ENCODE peak calls at places on chromosomes 12 and 14, in nine cellular contexts. One of them, this sample, is unnamed.

GRCh38 chr12:79373896-79374499 is 316.8 kb downstream of the PAWR start:
- DNase-seq in GM12878: no peak
- DNase-seq in K562: peak
- DNase-seq in WTC11: peak
- DNase-seq in HepG2: peak
- DNase-seq in A549: peak
- DNase-seq in endothelial cell of umbilical vein: peak
- DNase-seq in HCT116: no peak
- DNase-seq in H1: no peak
- DNase-seq in this sample: peak

GRCh38 chr12:62794218-62794583 is 140.7 kb downstream of the PPM1H start:
- DNase-seq in GM12878: no peak
- DNase-seq in K562: no peak
- DNase-seq in WTC11: no peak
- DNase-seq in HepG2: no peak
- DNase-seq in A549: no peak
- DNase-seq in endothelial cell of umbilical vein: no peak
- DNase-seq in HCT116: no peak
- DNase-seq in H1: no peak
- DNase-seq in this sample: no peak

GRCh38 chr12:123013185-123014095 is 33.0 kb downstream of the ARL6IP4 start:
- DNase-seq in GM12878: no peak
- DNase-seq in K562: no peak
- DNase-seq in WTC11: no peak
- DNase-seq in HepG2: no peak
- DNase-seq in A549: no peak
- DNase-seq in endothelial cell of umbilical vein: no peak
- DNase-seq in HCT116: no peak
- DNase-seq in H1: no peak
- DNase-seq in this sample: no peak

GRCh38 chr12:124804011-124804621 is 59.5 kb downstream of the SCARB1 start:
- DNase-seq in GM12878: no peak
- DNase-seq in K562: peak
- DNase-seq in WTC11: peak
- DNase-seq in HepG2: peak
- DNase-seq in A549: peak
- DNase-seq in endothelial cell of umbilical vein: peak
- DNase-seq in HCT116: peak
- DNase-seq in H1: no peak
- DNase-seq in this sample: peak

GRCh38 chr14:92462568-92462967 is 51.0 kb upstream of the RIN3 start:
- DNase-seq in GM12878: no peak
- DNase-seq in K562: no peak
- DNase-seq in WTC11: no peak
- DNase-seq in HepG2: no peak
- DNase-seq in A549: no peak
- DNase-seq in endothelial cell of umbilical vein: no peak
- DNase-seq in HCT116: no peak
- DNase-seq in H1: no peak
- DNase-seq in this sample: no peak

GRCh38 chr14:29710015-29710414 is 217.6 kb downstream of the PRKD1 start:
- DNase-seq in GM12878: no peak
- DNase-seq in K562: no peak
- DNase-seq in WTC11: no peak
- DNase-seq in HepG2: no peak
- DNase-seq in A549: no peak
- DNase-seq in endothelial cell of umbilical vein: peak
- DNase-seq in HCT116: no peak
- DNase-seq in H1: no peak
- DNase-seq in this sample: no peak

GRCh38 chr14:60972295-60972694 is 8.6 kb downstream of the TRMT5 start:
- DNase-seq in GM12878: no peak
- DNase-seq in K562: no peak
- DNase-seq in WTC11: no peak
- DNase-seq in HepG2: no peak
- DNase-seq in A549: no peak
- DNase-seq in endothelial cell of umbilical vein: no peak
- DNase-seq in HCT116: no peak
- DNase-seq in H1: no peak
- DNase-seq in this sample: no peak

GRCh38 chr12:49637401-49637800 is 14.0 kb downstream of the PRPF40B start:
- DNase-seq in GM12878: no peak
- DNase-seq in K562: peak
- DNase-seq in WTC11: no peak
- DNase-seq in HepG2: no peak
- DNase-seq in A549: no peak
- DNase-seq in endothelial cell of umbilical vein: peak
- DNase-seq in HCT116: no peak
- DNase-seq in H1: no peak
- DNase-seq in this sample: no peak

GRCh38 chr12:82474798-82475184 is 116.5 kb downstream of the METTL25 start:
- DNase-seq in GM12878: no peak
- DNase-seq in K562: no peak
- DNase-seq in WTC11: no peak
- DNase-seq in HepG2: no peak
- DNase-seq in A549: no peak
- DNase-seq in endothelial cell of umbilical vein: peak
- DNase-seq in HCT116: no peak
- DNase-seq in H1: no peak
- DNase-seq in this sample: no peak

GRCh38 chr12:104181313-104181712 is 34.3 kb upstream of the TXNRD1 start:
- DNase-seq in GM12878: no peak
- DNase-seq in K562: no peak
- DNase-seq in WTC11: no peak
- DNase-seq in HepG2: no peak
- DNase-seq in A549: no peak
- DNase-seq in endothelial cell of umbilical vein: no peak
- DNase-seq in HCT116: no peak
- DNase-seq in H1: no peak
- DNase-seq in this sample: no peak

GRCh38 chr14:55388160-55388559 is 23.5 kb downstream of the ATG14 start:
- DNase-seq in GM12878: no peak
- DNase-seq in K562: no peak
- DNase-seq in WTC11: no peak
- DNase-seq in HepG2: no peak
- DNase-seq in A549: no peak
- DNase-seq in endothelial cell of umbilical vein: no peak
- DNase-seq in HCT116: no peak
- DNase-seq in H1: no peak
- DNase-seq in this sample: no peak

GRCh38 chr14:64707661-64708060 is 3.4 kb downstream of the PLEKHG3 start:
- DNase-seq in GM12878: no peak
- DNase-seq in K562: no peak
- DNase-seq in WTC11: no peak
- DNase-seq in HepG2: peak
- DNase-seq in A549: peak
- DNase-seq in endothelial cell of umbilical vein: no peak
- DNase-seq in HCT116: peak
- DNase-seq in H1: no peak
- DNase-seq in this sample: peak

GRCh38 chr12:6980740-6981139 is 10.0 kb downstream of the EMG1 start:
- DNase-seq in GM12878: no peak
- DNase-seq in K562: no peak
- DNase-seq in WTC11: no peak
- DNase-seq in HepG2: peak
- DNase-seq in A549: no peak
- DNase-seq in endothelial cell of umbilical vein: no peak
- DNase-seq in HCT116: no peak
- DNase-seq in H1: no peak
- DNase-seq in this sample: no peak

GRCh38 chr12:92290016-92290685 is 144.5 kb upstream of the BTG1 start:
- DNase-seq in GM12878: no peak
- DNase-seq in K562: no peak
- DNase-seq in WTC11: no peak
- DNase-seq in HepG2: no peak
- DNase-seq in A549: no peak
- DNase-seq in endothelial cell of umbilical vein: peak
- DNase-seq in HCT116: no peak
- DNase-seq in H1: no peak
- DNase-seq in this sample: no peak
- TF ChIP-seq MAX in GM12878: no peak
- TF ChIP-seq MAX in K562: no peak
- TF ChIP-seq MAX in WTC11: no peak
- TF ChIP-seq MAX in HepG2: no peak
- TF ChIP-seq MAX in A549: no peak
- TF ChIP-seq MAX in endothelial cell of umbilical vein: no peak
- TF ChIP-seq MAX in HCT116: no peak
- TF ChIP-seq MAX in H1: no peak
- TF ChIP-seq MAX in this sample: no peak

GRCh38 chr14:53003776-53004175 is 52.9 kb upstream of the FERMT2 start:
- DNase-seq in GM12878: no peak
- DNase-seq in K562: peak
- DNase-seq in WTC11: no peak
- DNase-seq in HepG2: no peak
- DNase-seq in A549: no peak
- DNase-seq in endothelial cell of umbilical vein: no peak
- DNase-seq in HCT116: no peak
- DNase-seq in H1: no peak
- DNase-seq in this sample: no peak

GRCh38 chr14:53011053-53011462 is 60.2 kb upstream of the FERMT2 start:
- DNase-seq in GM12878: no peak
- DNase-seq in K562: no peak
- DNase-seq in WTC11: peak
- DNase-seq in HepG2: peak
- DNase-seq in A549: peak
- DNase-seq in endothelial cell of umbilical vein: no peak
- DNase-seq in HCT116: peak
- DNase-seq in H1: peak
- DNase-seq in this sample: no peak

GRCh38 chr14:53010193-53010592 is 59.3 kb upstream of the FERMT2 start:
- DNase-seq in GM12878: no peak
- DNase-seq in K562: no peak
- DNase-seq in WTC11: no peak
- DNase-seq in HepG2: no peak
- DNase-seq in A549: no peak
- DNase-seq in endothelial cell of umbilical vein: no peak
- DNase-seq in HCT116: no peak
- DNase-seq in H1: no peak
- DNase-seq in this sample: no peak

GRCh38 chr14:53004976-53005375 is 54.1 kb upstream of the FERMT2 start:
- DNase-seq in GM12878: no peak
- DNase-seq in K562: no peak
- DNase-seq in WTC11: no peak
- DNase-seq in HepG2: no peak
- DNase-seq in A549: no peak
- DNase-seq in endothelial cell of umbilical vein: no peak
- DNase-seq in HCT116: no peak
- DNase-seq in H1: no peak
- DNase-seq in this sample: no peak

DNA sequence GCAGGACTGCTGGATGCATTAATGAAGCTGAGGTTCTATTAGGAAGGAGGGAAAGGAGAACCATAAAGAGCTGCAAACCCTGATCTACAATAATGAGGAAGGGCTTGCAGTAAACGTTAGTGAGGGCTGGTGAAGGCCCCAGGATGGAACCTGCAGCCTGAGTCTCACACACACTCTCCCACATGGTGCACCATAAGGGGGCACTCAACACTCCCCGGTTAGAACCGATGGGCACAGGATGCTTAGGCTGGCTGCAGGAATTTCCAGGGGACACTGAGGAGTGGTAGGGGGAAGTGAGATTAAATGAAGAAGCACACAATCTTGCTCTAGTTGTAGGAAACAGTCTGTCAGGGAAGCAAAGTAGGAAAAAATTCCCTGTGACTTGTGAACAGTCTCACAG is 56.1 kb upstream of the FERMT2 start:
- DNase-seq in GM12878: no peak
- DNase-seq in K562: no peak
- DNase-seq in WTC11: no peak
- DNase-seq in HepG2: no peak
- DNase-seq in A549: no peak
- DNase-seq in endothelial cell of umbilical vein: no peak
- DNase-seq in HCT116: no peak
- DNase-seq in H1: no peak
- DNase-seq in this sample: no peak
- TF ChIP-seq CTCF in GM12878: no peak
- TF ChIP-seq CTCF in K562: no peak
- TF ChIP-seq CTCF in WTC11: no peak
- TF ChIP-seq CTCF in HepG2: no peak
- TF ChIP-seq CTCF in A549: no peak
- TF ChIP-seq CTCF in endothelial cell of umbilical vein: no peak
- TF ChIP-seq CTCF in HCT116: no peak
- TF ChIP-seq CTCF in H1: peak
- TF ChIP-seq CTCF in this sample: peak

DNA sequence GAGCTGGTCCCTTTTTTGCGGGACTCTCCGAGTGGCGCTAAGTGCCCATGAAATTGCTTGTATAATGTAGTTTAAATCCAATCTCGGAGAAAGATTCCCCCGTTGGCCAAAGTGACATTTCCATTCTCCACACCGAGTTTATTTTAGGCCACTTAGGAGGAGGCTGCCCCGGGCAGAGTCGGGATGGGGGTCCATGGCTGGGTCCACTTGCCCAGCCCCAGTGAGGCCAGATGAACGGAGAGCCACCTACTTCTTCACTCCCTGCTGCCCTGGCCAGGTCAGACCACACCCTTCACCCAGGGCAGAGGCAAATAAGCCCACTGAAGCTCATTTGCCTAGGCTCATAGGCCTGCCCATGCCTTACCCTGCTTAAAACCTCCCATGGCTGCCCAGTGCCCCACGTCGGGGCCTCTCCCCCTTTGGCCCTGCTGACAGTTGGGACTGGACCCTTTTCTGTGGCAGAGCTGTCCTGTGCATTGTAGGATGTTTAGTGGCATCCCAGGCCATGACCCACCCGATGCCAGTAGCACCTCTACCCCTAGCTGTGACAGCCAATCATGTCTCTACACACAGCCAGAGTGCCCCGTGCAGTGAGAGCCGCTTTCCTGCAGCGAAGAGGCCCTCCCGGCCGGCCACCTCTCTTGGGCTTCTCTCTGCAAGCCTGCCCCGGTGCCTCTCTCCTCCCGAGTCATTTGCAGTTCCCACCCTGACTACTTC is 51.3 kb downstream of the FAM222A start:
- DNase-seq in GM12878: no peak
- DNase-seq in K562: no peak
- DNase-seq in WTC11: no peak
- DNase-seq in HepG2: no peak
- DNase-seq in A549: no peak
- DNase-seq in endothelial cell of umbilical vein: no peak
- DNase-seq in HCT116: no peak
- DNase-seq in H1: no peak
- DNase-seq in this sample: no peak
- TF ChIP-seq MAX in GM12878: no peak
- TF ChIP-seq MAX in K562: no peak
- TF ChIP-seq MAX in WTC11: no peak
- TF ChIP-seq MAX in HepG2: no peak
- TF ChIP-seq MAX in A549: no peak
- TF ChIP-seq MAX in endothelial cell of umbilical vein: no peak
- TF ChIP-seq MAX in HCT116: no peak
- TF ChIP-seq MAX in H1: no peak
- TF ChIP-seq MAX in this sample: no peak

DNA sequence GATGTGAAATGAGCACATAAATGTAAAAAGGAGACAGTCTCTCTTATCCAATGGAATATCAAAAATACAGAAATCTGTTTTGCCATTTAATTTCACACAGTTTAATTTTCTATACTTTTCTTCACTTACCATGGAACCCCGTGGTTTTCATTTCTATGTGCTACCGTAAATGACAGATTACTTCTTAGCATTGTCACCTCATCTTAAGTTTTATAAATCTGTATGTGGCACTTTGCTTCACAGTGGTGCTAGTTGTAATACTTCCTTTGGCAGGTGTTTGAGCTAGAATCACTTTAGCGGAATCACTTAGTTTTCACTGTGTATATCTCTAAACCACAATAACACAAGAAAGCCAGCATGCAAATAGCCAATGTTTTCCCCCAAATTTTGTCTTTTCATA is 781.9 kb upstream of the MGAT4C start:
- DNase-seq in GM12878: no peak
- DNase-seq in K562: no peak
- DNase-seq in WTC11: no peak
- DNase-seq in HepG2: no peak
- DNase-seq in A549: no peak
- DNase-seq in endothelial cell of umbilical vein: no peak
- DNase-seq in HCT116: no peak
- DNase-seq in H1: no peak
- DNase-seq in this sample: no peak
- TF ChIP-seq CTCF in GM12878: no peak
- TF ChIP-seq CTCF in K562: no peak
- TF ChIP-seq CTCF in WTC11: no peak
- TF ChIP-seq CTCF in HepG2: no peak
- TF ChIP-seq CTCF in A549: no peak
- TF ChIP-seq CTCF in endothelial cell of umbilical vein: no peak
- TF ChIP-seq CTCF in HCT116: no peak
- TF ChIP-seq CTCF in H1: no peak
- TF ChIP-seq CTCF in this sample: no peak